ENCODE peak calls at places on chromosomes 2 and 18, in nine cellular contexts. One of them, this sample, is unnamed.
A peak's percentile ranks its signal among the peaks of the same experiment; 100 is the strongest.

GRCh38 chr2:42101641-42102605 is 54.1 kb downstream of the PKDCC start:
- DNase-seq in HL-60: peak; percentile 32
- DNase-seq in AG10803: peak; percentile 91
- DNase-seq in NCI-H1436 treated with DMSO at 0.1 percent for 48 hours: no peak
- DNase-seq in effector memory CD4-positive, alpha-beta T cell: peak; percentile 95
- DNase-seq in tibial artery: peak; percentile 74
- DNase-seq in HS-5: no peak
- DNase-seq in NCI-H1092 treated with DMSO at 0.1 percent for 48 hours: no peak
- DNase-seq in T-helper 2 cell: peak; percentile 98
- DNase-seq in this sample: peak; percentile 79

GRCh38 chr2:57890462-57890861 is 156.1 kb upstream of the VRK2 start:
- DNase-seq in T-helper 2 cell: no peak
- DNase-seq in NCI-H1436 treated with DMSO at 0.1 percent for 48 hours: no peak
- DNase-seq in NCI-H1092 treated with DMSO at 0.1 percent for 48 hours: no peak
- DNase-seq in tibial artery: no peak
- DNase-seq in HS-5: peak; percentile 53
- DNase-seq in HL-60: no peak
- DNase-seq in AG10803: peak; percentile 52
- DNase-seq in effector memory CD4-positive, alpha-beta T cell: no peak
- DNase-seq in this sample: no peak

GRCh38 chr18:74375999-74376398 is 60.4 kb downstream of the C18orf63 start:
- DNase-seq in AG10803: peak; percentile 54
- DNase-seq in HS-5: no peak
- DNase-seq in effector memory CD4-positive, alpha-beta T cell: no peak
- DNase-seq in T-helper 2 cell: no peak
- DNase-seq in HL-60: no peak
- DNase-seq in tibial artery: no peak
- DNase-seq in NCI-H1436 treated with DMSO at 0.1 percent for 48 hours: no peak
- DNase-seq in NCI-H1092 treated with DMSO at 0.1 percent for 48 hours: no peak
- DNase-seq in this sample: no peak

GRCh38 chr2:70817284-70817954 is 3.0 kb downstream of the CLEC4F start:
- DNase-seq in HL-60: no peak
- DNase-seq in T-helper 2 cell: no peak
- DNase-seq in NCI-H1092 treated with DMSO at 0.1 percent for 48 hours: no peak
- DNase-seq in HS-5: no peak
- DNase-seq in effector memory CD4-positive, alpha-beta T cell: no peak
- DNase-seq in AG10803: no peak
- DNase-seq in NCI-H1436 treated with DMSO at 0.1 percent for 48 hours: no peak
- DNase-seq in tibial artery: no peak
- DNase-seq in this sample: no peak

GRCh38 chr18:42931501-42931900 is 184.0 kb downstream of the RIT2 start:
- DNase-seq in AG10803: peak; percentile 39
- DNase-seq in effector memory CD4-positive, alpha-beta T cell: no peak
- DNase-seq in NCI-H1436 treated with DMSO at 0.1 percent for 48 hours: no peak
- DNase-seq in NCI-H1092 treated with DMSO at 0.1 percent for 48 hours: no peak
- DNase-seq in T-helper 2 cell: no peak
- DNase-seq in tibial artery: no peak
- DNase-seq in HL-60: no peak
- DNase-seq in HS-5: peak; percentile 65
- DNase-seq in this sample: no peak

GRCh38 chr2:215465246-215465645 is 29.4 kb upstream of the FN1 start:
- DNase-seq in NCI-H1092 treated with DMSO at 0.1 percent for 48 hours: no peak
- DNase-seq in HL-60: no peak
- DNase-seq in T-helper 2 cell: no peak
- DNase-seq in AG10803: no peak
- DNase-seq in tibial artery: no peak
- DNase-seq in HS-5: no peak
- DNase-seq in NCI-H1436 treated with DMSO at 0.1 percent for 48 hours: no peak
- DNase-seq in effector memory CD4-positive, alpha-beta T cell: no peak
- DNase-seq in this sample: no peak

GRCh38 chr2:20796374-20796791 is 26.5 kb downstream of the LDAH start:
- DNase-seq in NCI-H1436 treated with DMSO at 0.1 percent for 48 hours: no peak
- DNase-seq in T-helper 2 cell: no peak
- DNase-seq in NCI-H1092 treated with DMSO at 0.1 percent for 48 hours: no peak
- DNase-seq in tibial artery: peak; percentile 35
- DNase-seq in HL-60: no peak
- DNase-seq in AG10803: peak; percentile 16
- DNase-seq in effector memory CD4-positive, alpha-beta T cell: no peak
- DNase-seq in HS-5: no peak
- DNase-seq in this sample: no peak

GRCh38 chr2:98936133-98936916 is at the start of gene CRACDL:
- DNase-seq in NCI-H1436 treated with DMSO at 0.1 percent for 48 hours: no peak
- DNase-seq in HS-5: no peak
- DNase-seq in effector memory CD4-positive, alpha-beta T cell: no peak
- DNase-seq in HL-60: peak; percentile 37
- DNase-seq in NCI-H1092 treated with DMSO at 0.1 percent for 48 hours: peak; percentile 23
- DNase-seq in tibial artery: no peak
- DNase-seq in T-helper 2 cell: no peak
- DNase-seq in AG10803: no peak
- DNase-seq in this sample: no peak

GRCh38 chr2:11896386-11896785 is 150.0 kb downstream of the LPIN1 start:
- DNase-seq in HS-5: no peak
- DNase-seq in NCI-H1436 treated with DMSO at 0.1 percent for 48 hours: no peak
- DNase-seq in NCI-H1092 treated with DMSO at 0.1 percent for 48 hours: no peak
- DNase-seq in effector memory CD4-positive, alpha-beta T cell: no peak
- DNase-seq in AG10803: peak; percentile 11
- DNase-seq in T-helper 2 cell: no peak
- DNase-seq in tibial artery: no peak
- DNase-seq in HL-60: no peak
- DNase-seq in this sample: no peak

GRCh38 chr2:3422161-3422767 is 42.8 kb downstream of the TRAPPC12 start:
- DNase-seq in AG10803: no peak
- DNase-seq in HL-60: no peak
- DNase-seq in effector memory CD4-positive, alpha-beta T cell: no peak
- DNase-seq in T-helper 2 cell: no peak
- DNase-seq in HS-5: no peak
- DNase-seq in NCI-H1436 treated with DMSO at 0.1 percent for 48 hours: no peak
- DNase-seq in tibial artery: no peak
- DNase-seq in NCI-H1092 treated with DMSO at 0.1 percent for 48 hours: no peak
- DNase-seq in this sample: no peak

GRCh38 chr18:6679201-6679600 is 50.3 kb upstream of the ARHGAP28 start:
- DNase-seq in NCI-H1092 treated with DMSO at 0.1 percent for 48 hours: no peak
- DNase-seq in HS-5: no peak
- DNase-seq in AG10803: no peak
- DNase-seq in HL-60: no peak
- DNase-seq in T-helper 2 cell: no peak
- DNase-seq in effector memory CD4-positive, alpha-beta T cell: no peak
- DNase-seq in NCI-H1436 treated with DMSO at 0.1 percent for 48 hours: no peak
- DNase-seq in tibial artery: no peak
- DNase-seq in this sample: no peak

GRCh38 chr2:9979977-9980376 is 28.5 kb downstream of the GRHL1 start:
- DNase-seq in NCI-H1092 treated with DMSO at 0.1 percent for 48 hours: no peak
- DNase-seq in HS-5: no peak
- DNase-seq in HL-60: no peak
- DNase-seq in tibial artery: no peak
- DNase-seq in effector memory CD4-positive, alpha-beta T cell: no peak
- DNase-seq in T-helper 2 cell: no peak
- DNase-seq in AG10803: no peak
- DNase-seq in NCI-H1436 treated with DMSO at 0.1 percent for 48 hours: no peak
- DNase-seq in this sample: no peak

GRCh38 chr2:72893594-72894319 is 6.5 kb downstream of the SPR start:
- DNase-seq in AG10803: peak; percentile 65
- DNase-seq in NCI-H1436 treated with DMSO at 0.1 percent for 48 hours: no peak
- DNase-seq in tibial artery: no peak
- DNase-seq in HL-60: peak; percentile 64
- DNase-seq in effector memory CD4-positive, alpha-beta T cell: no peak
- DNase-seq in T-helper 2 cell: no peak
- DNase-seq in HS-5: no peak
- DNase-seq in NCI-H1092 treated with DMSO at 0.1 percent for 48 hours: no peak
- DNase-seq in this sample: no peak

GRCh38 chr2:73177645-73178255 is 24.6 kb upstream of the NOTO start:
- DNase-seq in HL-60: no peak
- DNase-seq in NCI-H1436 treated with DMSO at 0.1 percent for 48 hours: no peak
- DNase-seq in HS-5: no peak
- DNase-seq in AG10803: no peak
- DNase-seq in T-helper 2 cell: no peak
- DNase-seq in tibial artery: no peak
- DNase-seq in NCI-H1092 treated with DMSO at 0.1 percent for 48 hours: no peak
- DNase-seq in effector memory CD4-positive, alpha-beta T cell: no peak
- DNase-seq in this sample: no peak

GRCh38 chr18:24354278-24354677 is 43.3 kb downstream of the OSBPL1A start:
- DNase-seq in T-helper 2 cell: no peak
- DNase-seq in effector memory CD4-positive, alpha-beta T cell: no peak
- DNase-seq in AG10803: no peak
- DNase-seq in NCI-H1436 treated with DMSO at 0.1 percent for 48 hours: no peak
- DNase-seq in tibial artery: no peak
- DNase-seq in HS-5: no peak
- DNase-seq in NCI-H1092 treated with DMSO at 0.1 percent for 48 hours: no peak
- DNase-seq in HL-60: no peak
- DNase-seq in this sample: no peak

GRCh38 chr18:57833441-57834101 is 30.5 kb upstream of the ATP8B1 start:
- DNase-seq in AG10803: peak; percentile 53
- DNase-seq in NCI-H1436 treated with DMSO at 0.1 percent for 48 hours: no peak
- DNase-seq in HS-5: no peak
- DNase-seq in T-helper 2 cell: no peak
- DNase-seq in HL-60: no peak
- DNase-seq in tibial artery: no peak
- DNase-seq in NCI-H1092 treated with DMSO at 0.1 percent for 48 hours: no peak
- DNase-seq in effector memory CD4-positive, alpha-beta T cell: no peak
- DNase-seq in this sample: no peak

GRCh38 chr2:176709541-176709951 is 440.3 kb downstream of the MTX2 start:
- DNase-seq in tibial artery: no peak
- DNase-seq in effector memory CD4-positive, alpha-beta T cell: no peak
- DNase-seq in HS-5: no peak
- DNase-seq in T-helper 2 cell: no peak
- DNase-seq in NCI-H1092 treated with DMSO at 0.1 percent for 48 hours: no peak
- DNase-seq in AG10803: peak; percentile 61
- DNase-seq in NCI-H1436 treated with DMSO at 0.1 percent for 48 hours: no peak
- DNase-seq in HL-60: no peak
- DNase-seq in this sample: no peak

GRCh38 chr2:191376981-191377629 is 131.9 kb downstream of the MYO1B start:
- DNase-seq in HS-5: peak; percentile 88
- DNase-seq in effector memory CD4-positive, alpha-beta T cell: no peak
- DNase-seq in AG10803: peak; percentile 94
- DNase-seq in T-helper 2 cell: no peak
- DNase-seq in tibial artery: peak; percentile 88
- DNase-seq in HL-60: peak; percentile 55
- DNase-seq in NCI-H1092 treated with DMSO at 0.1 percent for 48 hours: no peak
- DNase-seq in NCI-H1436 treated with DMSO at 0.1 percent for 48 hours: no peak
- DNase-seq in this sample: peak; percentile 81

GRCh38 chr18:8307960-8308359 is 301.3 kb upstream of the RAB12 start:
- DNase-seq in T-helper 2 cell: no peak
- DNase-seq in NCI-H1092 treated with DMSO at 0.1 percent for 48 hours: no peak
- DNase-seq in NCI-H1436 treated with DMSO at 0.1 percent for 48 hours: no peak
- DNase-seq in HL-60: no peak
- DNase-seq in AG10803: no peak
- DNase-seq in HS-5: no peak
- DNase-seq in tibial artery: no peak
- DNase-seq in effector memory CD4-positive, alpha-beta T cell: no peak
- DNase-seq in this sample: no peak

GRCh38 chr2:191617589-191617988 is 60.3 kb upstream of the NABP1 start:
- DNase-seq in T-helper 2 cell: peak; percentile 81
- DNase-seq in NCI-H1092 treated with DMSO at 0.1 percent for 48 hours: no peak
- DNase-seq in HS-5: no peak
- DNase-seq in HL-60: peak; percentile 51
- DNase-seq in effector memory CD4-positive, alpha-beta T cell: peak; percentile 37
- DNase-seq in tibial artery: no peak
- DNase-seq in AG10803: no peak
- DNase-seq in NCI-H1436 treated with DMSO at 0.1 percent for 48 hours: no peak
- DNase-seq in this sample: no peak

GRCh38 chr2:30940805-30941204 is 133.6 kb upstream of the CAPN13 start:
- DNase-seq in HL-60: no peak
- DNase-seq in AG10803: no peak
- DNase-seq in HS-5: no peak
- DNase-seq in effector memory CD4-positive, alpha-beta T cell: no peak
- DNase-seq in NCI-H1092 treated with DMSO at 0.1 percent for 48 hours: no peak
- DNase-seq in NCI-H1436 treated with DMSO at 0.1 percent for 48 hours: no peak
- DNase-seq in tibial artery: no peak
- DNase-seq in T-helper 2 cell: no peak
- DNase-seq in this sample: no peak

GRCh38 chr18:59712311-59712710 is 15.1 kb upstream of the CCBE1 start:
- DNase-seq in HL-60: no peak
- DNase-seq in NCI-H1092 treated with DMSO at 0.1 percent for 48 hours: no peak
- DNase-seq in T-helper 2 cell: no peak
- DNase-seq in effector memory CD4-positive, alpha-beta T cell: no peak
- DNase-seq in tibial artery: no peak
- DNase-seq in HS-5: no peak
- DNase-seq in AG10803: no peak
- DNase-seq in NCI-H1436 treated with DMSO at 0.1 percent for 48 hours: peak; percentile 60
- DNase-seq in this sample: no peak

GRCh38 chr2:24919977-24920812 is at the start of gene ADCY3:
- DNase-seq in tibial artery: no peak
- DNase-seq in AG10803: peak; percentile 51
- DNase-seq in HS-5: no peak
- DNase-seq in NCI-H1092 treated with DMSO at 0.1 percent for 48 hours: no peak
- DNase-seq in effector memory CD4-positive, alpha-beta T cell: peak; percentile 50
- DNase-seq in T-helper 2 cell: peak; percentile 64
- DNase-seq in NCI-H1436 treated with DMSO at 0.1 percent for 48 hours: no peak
- DNase-seq in HL-60: no peak
- DNase-seq in this sample: no peak

GRCh38 chr2:138491495-138491862 is 10.1 kb upstream of the SPOPL start:
- DNase-seq in AG10803: no peak
- DNase-seq in NCI-H1436 treated with DMSO at 0.1 percent for 48 hours: no peak
- DNase-seq in HS-5: no peak
- DNase-seq in NCI-H1092 treated with DMSO at 0.1 percent for 48 hours: no peak
- DNase-seq in tibial artery: no peak
- DNase-seq in effector memory CD4-positive, alpha-beta T cell: no peak
- DNase-seq in HL-60: no peak
- DNase-seq in T-helper 2 cell: no peak
- DNase-seq in this sample: no peak

GRCh38 chr2:131520526-131520925 is 7.2 kb upstream of the CCDC74A start:
- DNase-seq in tibial artery: no peak
- DNase-seq in NCI-H1436 treated with DMSO at 0.1 percent for 48 hours: no peak
- DNase-seq in effector memory CD4-positive, alpha-beta T cell: no peak
- DNase-seq in HL-60: no peak
- DNase-seq in AG10803: no peak
- DNase-seq in NCI-H1092 treated with DMSO at 0.1 percent for 48 hours: no peak
- DNase-seq in T-helper 2 cell: no peak
- DNase-seq in HS-5: no peak
- DNase-seq in this sample: peak; percentile 37

GRCh38 chr2:48032765-48033164 is 126.5 kb upstream of the FBXO11 start:
- DNase-seq in HL-60: no peak
- DNase-seq in effector memory CD4-positive, alpha-beta T cell: no peak
- DNase-seq in AG10803: no peak
- DNase-seq in HS-5: no peak
- DNase-seq in tibial artery: no peak
- DNase-seq in NCI-H1436 treated with DMSO at 0.1 percent for 48 hours: no peak
- DNase-seq in NCI-H1092 treated with DMSO at 0.1 percent for 48 hours: no peak
- DNase-seq in T-helper 2 cell: no peak
- DNase-seq in this sample: no peak

GRCh38 chr2:43273477-43273876 is 47.1 kb upstream of the ZFP36L2 start:
- DNase-seq in HS-5: no peak
- DNase-seq in HL-60: no peak
- DNase-seq in AG10803: no peak
- DNase-seq in T-helper 2 cell: no peak
- DNase-seq in NCI-H1436 treated with DMSO at 0.1 percent for 48 hours: no peak
- DNase-seq in tibial artery: peak; percentile 45
- DNase-seq in effector memory CD4-positive, alpha-beta T cell: no peak
- DNase-seq in NCI-H1092 treated with DMSO at 0.1 percent for 48 hours: no peak
- DNase-seq in this sample: no peak